ENCODE peak calls at places on chromosomes 13 and 19, in seven cellular contexts. One of them, this sample, is unnamed.

GRCh38 chr19:17497149-17497798 is 14.2 kb upstream of the PGLS start:
- DNase-seq in GM23338: peak; percentile 84
- DNase-seq in fibroblast of lung: no peak
- DNase-seq in transverse colon: no peak
- DNase-seq in colonic mucosa: peak; percentile 32
- DNase-seq in GM06990: no peak
- DNase-seq in tibial artery: no peak
- DNase-seq in this sample: no peak

GRCh38 chr13:95564091-95564490 is 11.6 kb downstream of the CLDN10 start:
- DNase-seq in GM06990: no peak
- DNase-seq in colonic mucosa: no peak
- DNase-seq in fibroblast of lung: peak; percentile 17
- DNase-seq in transverse colon: no peak
- DNase-seq in GM23338: no peak
- DNase-seq in tibial artery: no peak
- DNase-seq in this sample: no peak

GRCh38 chr19:3644351-3645066 is 17.9 kb upstream of the CACTIN start:
- DNase-seq in GM06990: no peak
- DNase-seq in GM23338: no peak
- DNase-seq in colonic mucosa: peak; percentile 43
- DNase-seq in tibial artery: no peak
- DNase-seq in transverse colon: no peak
- DNase-seq in fibroblast of lung: peak; percentile 63
- DNase-seq in this sample: no peak

GRCh38 chr13:111976474-111977183 is 90.3 kb upstream of the SOX1 start:
- DNase-seq in transverse colon: no peak
- DNase-seq in GM06990: no peak
- DNase-seq in GM23338: no peak
- DNase-seq in colonic mucosa: no peak
- DNase-seq in fibroblast of lung: no peak
- DNase-seq in tibial artery: no peak
- DNase-seq in this sample: no peak

GRCh38 chr13:113749507-113749906 is 9.5 kb upstream of the TMEM255B start:
- DNase-seq in tibial artery: no peak
- DNase-seq in transverse colon: no peak
- DNase-seq in fibroblast of lung: no peak
- DNase-seq in GM23338: no peak
- DNase-seq in colonic mucosa: no peak
- DNase-seq in GM06990: no peak
- DNase-seq in this sample: no peak

GRCh38 chr19:38648789-38649304 is 1.4 kb downstream of the ACTN4 start:
- DNase-seq in fibroblast of lung: no peak
- DNase-seq in GM06990: no peak
- DNase-seq in tibial artery: no peak
- DNase-seq in colonic mucosa: no peak
- DNase-seq in GM23338: no peak
- DNase-seq in transverse colon: no peak
- DNase-seq in this sample: no peak

GRCh38 chr13:28034256-28034655 is 45.8 kb upstream of the URAD start:
- DNase-seq in transverse colon: no peak
- DNase-seq in fibroblast of lung: no peak
- DNase-seq in GM23338: no peak
- DNase-seq in tibial artery: no peak
- DNase-seq in colonic mucosa: no peak
- DNase-seq in GM06990: no peak
- DNase-seq in this sample: no peak

GRCh38 chr19:10553943-10554381 is 10.3 kb downstream of the ATG4D start:
- DNase-seq in GM06990: peak; percentile 66
- DNase-seq in fibroblast of lung: no peak
- DNase-seq in colonic mucosa: peak; percentile 33
- DNase-seq in GM23338: no peak
- DNase-seq in transverse colon: peak; percentile 46
- DNase-seq in tibial artery: no peak
- DNase-seq in this sample: no peak

GRCh38 chr19:19115954-19116353 is 22.3 kb downstream of the TMEM161A start:
- DNase-seq in transverse colon: peak; percentile 55
- DNase-seq in colonic mucosa: peak; percentile 54
- DNase-seq in fibroblast of lung: no peak
- DNase-seq in GM06990: no peak
- DNase-seq in GM23338: peak; percentile 89
- DNase-seq in tibial artery: no peak
- DNase-seq in this sample: no peak

GRCh38 chr13:24194447-24194846 is 33.9 kb downstream of the SPATA13 start:
- DNase-seq in GM23338: no peak
- DNase-seq in GM06990: no peak
- DNase-seq in transverse colon: no peak
- DNase-seq in fibroblast of lung: no peak
- DNase-seq in colonic mucosa: no peak
- DNase-seq in tibial artery: no peak
- DNase-seq in this sample: no peak

GRCh38 chr13:107650081-107650701 is 565.1 kb downstream of the LIG4 start:
- DNase-seq in tibial artery: peak; percentile 20
- DNase-seq in transverse colon: peak; percentile 13
- DNase-seq in colonic mucosa: peak; percentile 33
- DNase-seq in GM06990: peak; percentile 7
- DNase-seq in GM23338: peak; percentile 83
- DNase-seq in fibroblast of lung: peak; percentile 68
- DNase-seq in this sample: peak; percentile 31

GRCh38 chr13:26653310-26653709 is 95.8 kb downstream of the WASF3 start:
- DNase-seq in transverse colon: no peak
- DNase-seq in GM23338: no peak
- DNase-seq in tibial artery: no peak
- DNase-seq in colonic mucosa: no peak
- DNase-seq in fibroblast of lung: no peak
- DNase-seq in GM06990: no peak
- DNase-seq in this sample: no peak

GRCh38 chr19:1487576-1488281 is 2.4 kb downstream of the PCSK4 start:
- DNase-seq in tibial artery: no peak
- DNase-seq in GM06990: no peak
- DNase-seq in colonic mucosa: no peak
- DNase-seq in transverse colon: no peak
- DNase-seq in GM23338: no peak
- DNase-seq in fibroblast of lung: no peak
- DNase-seq in this sample: no peak

GRCh38 chr13:43911283-43911682 is 31.6 kb downstream of the LACC1 start:
- DNase-seq in colonic mucosa: no peak
- DNase-seq in fibroblast of lung: no peak
- DNase-seq in GM06990: no peak
- DNase-seq in transverse colon: no peak
- DNase-seq in tibial artery: no peak
- DNase-seq in GM23338: no peak
- DNase-seq in this sample: no peak

GRCh38 chr13:87684850-87685735 is 13.9 kb downstream of the SLITRK5 start:
- DNase-seq in fibroblast of lung: peak; percentile 48
- DNase-seq in transverse colon: no peak
- DNase-seq in colonic mucosa: no peak
- DNase-seq in tibial artery: no peak
- DNase-seq in GM23338: no peak
- DNase-seq in GM06990: no peak
- DNase-seq in this sample: peak; percentile 31

GRCh38 chr19:21677696-21678418 is 89.5 kb downstream of the ZNF100 start:
- DNase-seq in GM23338: peak; percentile 56
- DNase-seq in colonic mucosa: no peak
- DNase-seq in transverse colon: no peak
- DNase-seq in GM06990: no peak
- DNase-seq in tibial artery: no peak
- DNase-seq in fibroblast of lung: no peak
- DNase-seq in this sample: no peak

GRCh38 chr19:15173746-15174404 is 26.9 kb downstream of the NOTCH3 start:
- DNase-seq in transverse colon: no peak
- DNase-seq in colonic mucosa: no peak
- DNase-seq in GM06990: no peak
- DNase-seq in tibial artery: no peak
- DNase-seq in fibroblast of lung: peak; percentile 25
- DNase-seq in GM23338: peak; percentile 49
- DNase-seq in this sample: no peak

GRCh38 chr19:55366790-55367189 is 3.5 kb downstream of the IL11 start:
- DNase-seq in colonic mucosa: no peak
- DNase-seq in fibroblast of lung: no peak
- DNase-seq in GM23338: no peak
- DNase-seq in transverse colon: no peak
- DNase-seq in GM06990: no peak
- DNase-seq in tibial artery: no peak
- DNase-seq in this sample: no peak

GRCh38 chr19:55368106-55368505 is 2.2 kb downstream of the IL11 start:
- DNase-seq in transverse colon: no peak
- DNase-seq in fibroblast of lung: no peak
- DNase-seq in GM23338: no peak
- DNase-seq in GM06990: no peak
- DNase-seq in tibial artery: no peak
- DNase-seq in colonic mucosa: no peak
- DNase-seq in this sample: no peak

GRCh38 chr19:55370305-55370988 is at the start of gene IL11:
- DNase-seq in fibroblast of lung: no peak
- DNase-seq in GM06990: no peak
- DNase-seq in transverse colon: no peak
- DNase-seq in tibial artery: no peak
- DNase-seq in GM23338: no peak
- DNase-seq in colonic mucosa: no peak
- DNase-seq in this sample: no peak

GRCh38 chr19:55369651-55370304 is 485 bp downstream of the IL11 start:
- DNase-seq in transverse colon: no peak
- DNase-seq in GM06990: no peak
- DNase-seq in tibial artery: no peak
- DNase-seq in GM23338: peak; percentile 94
- DNase-seq in fibroblast of lung: peak; percentile 58
- DNase-seq in colonic mucosa: no peak
- DNase-seq in this sample: no peak

GRCh38 chr19:55368701-55369563 is 1.3 kb downstream of the IL11 start:
- DNase-seq in GM23338: peak; percentile 70
- DNase-seq in GM06990: no peak
- DNase-seq in colonic mucosa: no peak
- DNase-seq in tibial artery: no peak
- DNase-seq in fibroblast of lung: no peak
- DNase-seq in transverse colon: no peak
- DNase-seq in this sample: no peak
- H3K4me3 ChIP-seq in GM23338: peak overlapping the region; percentile 58
- H3K4me3 ChIP-seq in GM06990: no peak overlapping the region
- H3K4me3 ChIP-seq in colonic mucosa: no peak overlapping the region
- H3K4me3 ChIP-seq in tibial artery: peak overlapping the region; percentile 31
- H3K4me3 ChIP-seq in fibroblast of lung: peak overlapping the region; percentile 17
- H3K4me3 ChIP-seq in transverse colon: no peak overlapping the region
- H3K4me3 ChIP-seq in this sample: peak overlapping the region; percentile 40

DNA sequence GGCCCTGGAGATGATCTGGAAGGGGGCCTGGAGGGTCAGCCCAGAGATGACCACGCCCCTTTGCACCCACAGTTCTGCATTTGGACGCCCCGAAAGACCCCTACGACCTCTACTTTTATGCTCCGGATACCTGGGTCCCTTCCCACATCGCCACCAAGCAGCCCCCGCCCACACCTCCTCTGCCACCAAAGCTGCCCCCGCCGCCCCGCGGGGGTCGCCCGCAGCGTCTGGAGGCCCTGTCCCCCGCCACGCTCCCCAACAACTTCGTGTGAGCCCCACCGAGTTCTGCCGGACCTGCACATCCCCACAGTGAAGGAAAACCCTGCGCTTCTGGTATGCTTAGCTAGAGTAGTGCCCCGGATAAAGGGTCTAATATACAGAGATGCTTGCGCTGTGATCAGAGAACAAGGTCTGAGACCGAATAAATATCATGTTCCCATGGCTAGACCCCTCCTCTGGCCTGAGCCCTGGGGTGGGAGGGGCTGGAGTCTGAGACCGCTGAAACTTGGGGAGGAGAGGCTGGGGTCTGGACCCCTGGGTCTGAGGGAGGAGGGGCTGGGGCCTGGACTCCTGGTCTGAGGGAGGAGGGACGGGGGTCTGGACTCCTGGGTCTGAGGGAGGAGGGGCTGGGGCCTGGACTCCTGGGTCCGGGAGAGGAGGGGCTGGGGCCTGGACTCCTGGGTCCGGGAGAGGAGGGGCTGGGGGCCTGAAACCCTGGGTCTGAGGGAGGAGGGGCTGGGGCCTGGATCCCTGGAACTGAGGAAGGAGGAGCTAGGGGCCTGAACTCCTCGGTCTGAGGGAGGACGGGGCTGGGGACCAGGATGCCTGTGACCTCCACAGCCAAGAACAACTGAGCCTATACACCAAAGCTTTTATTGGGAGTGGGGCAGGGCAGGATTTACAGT is 3.6 kb downstream of the GFY start:
- DNase-seq in colonic mucosa: no peak
- DNase-seq in GM23338: no peak
- DNase-seq in GM06990: no peak
- DNase-seq in fibroblast of lung: no peak
- DNase-seq in tibial artery: no peak
- DNase-seq in transverse colon: no peak
- DNase-seq in this sample: no peak
- H3K4me3 ChIP-seq in colonic mucosa: no peak overlapping the region
- H3K4me3 ChIP-seq in GM23338: peak overlapping the region; percentile 82
- H3K4me3 ChIP-seq in GM06990: no peak overlapping the region
- H3K4me3 ChIP-seq in fibroblast of lung: no peak overlapping the region
- H3K4me3 ChIP-seq in tibial artery: no peak overlapping the region
- H3K4me3 ChIP-seq in transverse colon: no peak overlapping the region
- H3K4me3 ChIP-seq in this sample: no peak overlapping the region

GRCh38 chr19:58009666-58010301 is 7.2 kb upstream of the ZNF606 start:
- DNase-seq in colonic mucosa: peak; percentile 92
- DNase-seq in fibroblast of lung: peak; percentile 88
- DNase-seq in transverse colon: peak; percentile 84
- DNase-seq in GM23338: peak; percentile 90
- DNase-seq in tibial artery: peak; percentile 67
- DNase-seq in GM06990: peak; percentile 82
- DNase-seq in this sample: peak; percentile 12
- H3K4me3 ChIP-seq in colonic mucosa: peak overlapping the region; percentile 19
- H3K4me3 ChIP-seq in fibroblast of lung: peak overlapping the region; percentile 30
- H3K4me3 ChIP-seq in transverse colon: peak overlapping the region; percentile 20
- H3K4me3 ChIP-seq in GM23338: peak overlapping the region; percentile 50
- H3K4me3 ChIP-seq in tibial artery: peak overlapping the region; percentile 48
- H3K4me3 ChIP-seq in GM06990: no peak overlapping the region
- H3K4me3 ChIP-seq in this sample: peak overlapping the region; percentile 7

GRCh38 chr13:110712081-110712848 is 1.2 kb upstream of the ING1 start:
- DNase-seq in GM23338: peak; percentile 90
- DNase-seq in transverse colon: peak; percentile 91
- DNase-seq in GM06990: peak; percentile 96
- DNase-seq in colonic mucosa: peak; percentile 86
- DNase-seq in fibroblast of lung: peak; percentile 79
- DNase-seq in tibial artery: peak; percentile 79
- DNase-seq in this sample: peak; percentile 41

GRCh38 chr13:110713981-110714797 is 689 bp downstream of the ING1 start:
- DNase-seq in GM23338: peak; percentile 53
- DNase-seq in tibial artery: peak; percentile 41
- DNase-seq in GM06990: peak; percentile 80
- DNase-seq in transverse colon: peak; percentile 65
- DNase-seq in fibroblast of lung: peak; percentile 25
- DNase-seq in colonic mucosa: peak; percentile 63
- DNase-seq in this sample: no peak

GRCh38 chr13:110712849-110713641 is 455 bp upstream of the ING1 start:
- DNase-seq in tibial artery: peak; percentile 100
- DNase-seq in GM23338: peak; percentile 98
- DNase-seq in transverse colon: peak; percentile 99
- DNase-seq in colonic mucosa: peak; percentile 99
- DNase-seq in GM06990: peak; percentile 100
- DNase-seq in fibroblast of lung: peak; percentile 100
- DNase-seq in this sample: peak; percentile 99

GRCh38 chr13:110714798-110715394 is 1.4 kb downstream of the ING1 start:
- DNase-seq in transverse colon: peak; percentile 63
- DNase-seq in tibial artery: peak; percentile 68
- DNase-seq in fibroblast of lung: peak; percentile 44
- DNase-seq in colonic mucosa: peak; percentile 69
- DNase-seq in GM23338: peak; percentile 64
- DNase-seq in GM06990: no peak
- DNase-seq in this sample: no peak

DNA sequence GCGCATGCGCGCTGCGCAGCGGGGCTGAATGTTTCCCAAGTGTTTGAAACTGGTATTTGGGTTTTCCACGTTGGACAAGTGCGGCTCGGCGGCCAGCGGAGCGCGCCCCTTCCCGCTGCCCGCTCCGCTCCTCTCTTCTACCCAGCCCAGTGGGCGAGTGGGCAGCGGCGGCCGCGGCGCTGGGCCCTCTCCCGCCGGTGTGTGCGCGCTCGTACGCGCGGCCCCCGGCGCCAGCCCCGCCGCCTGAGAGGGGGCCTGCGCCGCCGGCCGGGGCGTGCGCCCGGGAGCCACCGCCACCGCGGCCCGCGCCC is at the start of gene ING1:
- DNase-seq in fibroblast of lung: no peak
- DNase-seq in transverse colon: no peak
- DNase-seq in colonic mucosa: no peak
- DNase-seq in tibial artery: no peak
- DNase-seq in GM23338: no peak
- DNase-seq in GM06990: no peak
- DNase-seq in this sample: no peak
- H3K4me3 ChIP-seq in fibroblast of lung: peak within 1 kb of the TSS; percentile 88
- H3K4me3 ChIP-seq in transverse colon: peak within 1 kb of the TSS; percentile 83
- H3K4me3 ChIP-seq in colonic mucosa: peak within 1 kb of the TSS; percentile 92
- H3K4me3 ChIP-seq in tibial artery: peak within 1 kb of the TSS; percentile 98
- H3K4me3 ChIP-seq in GM23338: peak within 1 kb of the TSS; percentile 80
- H3K4me3 ChIP-seq in GM06990: peak within 1 kb of the TSS; percentile 96
- H3K4me3 ChIP-seq in this sample: peak within 1 kb of the TSS; percentile 93

This sample was measured in astrocyte of the cerebellum.